ENCODE peak calls at places on chromosomes 6 and 20, in nine cellular contexts. F, T, X, I, Q, L, V, C and O are unnamed samples.

GRCh38 chr20:46964299-46965123 is 69.9 kb downstream of the EYA2 start:
- DNase-seq in F (no peak), T (no peak), X (no peak), I (no peak), Q (peak; percentile 57), L (no peak), V (peak; percentile 54), C (no peak), O (no peak)

GRCh38 chr6:39426057-39426592 is 103.6 kb upstream of the KCNK16 start:
- DNase-seq in F (peak; percentile 95), T (no peak), X (no peak), I (no peak), Q (peak; percentile 19), L (no peak), V (no peak), C (peak; percentile 74), O (no peak)

GRCh38 chr20:59398552-59399265 is 98.3 kb downstream of the EDN3 start:
- DNase-seq in F (no peak), T (no peak), X (no peak), I (no peak), Q (no peak), L (no peak), V (no peak), C (no peak), O (no peak)

GRCh38 chr6:130882370-130882769 is 55.2 kb downstream of the SMLR1 start:
- DNase-seq in F (no peak), T (no peak), X (no peak), I (no peak), Q (no peak), L (no peak), V (no peak), C (no peak), O (no peak)

GRCh38 chr20:49979030-49979832 is 3.5 kb upstream of the SNAI1 start:
- DNase-seq in F (peak; percentile 33), T (no peak), X (peak; percentile 48), I (no peak), Q (no peak), L (no peak), V (peak; percentile 59), C (no peak), O (peak; percentile 48)

GRCh38 chr6:121694389-121695185 is 259.1 kb downstream of the GJA1 start:
- DNase-seq in F (peak; percentile 55), T (no peak), X (no peak), I (no peak), Q (no peak), L (no peak), V (no peak), C (peak; percentile 63), O (no peak)

GRCh38 chr6:161301338-161301737 is 27.5 kb upstream of the AGPAT4 start:
- DNase-seq in F (peak; percentile 87), T (no peak), X (peak; percentile 47), I (peak; percentile 16), Q (no peak), L (no peak), V (no peak), C (peak; percentile 47), O (no peak)

GRCh38 chr6:80143312-80143960 is 37.0 kb downstream of the BCKDHB start:
- DNase-seq in F (peak; percentile 95), T (peak; percentile 65), X (peak; percentile 49), I (peak; percentile 62), Q (peak; percentile 30), L (no peak), V (peak; percentile 78), C (peak; percentile 87), O (peak; percentile 21)

GRCh38 chr6:166957087-166957804 is 896 bp upstream of the RNASET2 start:
- DNase-seq in F (no peak), T (no peak), X (peak; percentile 70), I (peak; percentile 39), Q (peak; percentile 35), L (peak; percentile 87), V (peak; percentile 61), C (no peak), O (peak; percentile 64)

GRCh38 chr6:152846825-152847224 is 96.2 kb downstream of the VIP start:
- DNase-seq in F (no peak), T (no peak), X (no peak), I (no peak), Q (no peak), L (no peak), V (no peak), C (no peak), O (no peak)

GRCh38 chr6:80872194-80872950 is 765.9 kb downstream of the BCKDHB start:
- DNase-seq in F (peak; percentile 1), T (no peak), X (no peak), I (no peak), Q (no peak), L (no peak), V (no peak), C (peak; percentile 1), O (peak; percentile 88)

GRCh38 chr6:16747232-16748027 is 13.8 kb downstream of the ATXN1 start:
- DNase-seq in F (peak; percentile 69), T (no peak), X (no peak), I (no peak), Q (no peak), L (no peak), V (no peak), C (no peak), O (no peak)

GRCh38 chr6:101195581-101195980 is 197.9 kb upstream of the GRIK2 start:
- DNase-seq in F (peak; percentile 68), T (no peak), X (no peak), I (no peak), Q (no peak), L (no peak), V (no peak), C (peak; percentile 32), O (no peak)

GRCh38 chr20:21067255-21067654 is 38.9 kb downstream of the LINC00237 start:
- DNase-seq in F (no peak), T (no peak), X (no peak), I (no peak), Q (no peak), L (no peak), V (no peak), C (no peak), O (no peak)

GRCh38 chr6:21987501-21987957 is 309.3 kb downstream of the PRL start:
- DNase-seq in F (peak; percentile 97), T (peak; percentile 86), X (peak; percentile 82), I (peak; percentile 88), Q (peak; percentile 34), L (peak; percentile 60), V (peak; percentile 44), C (peak; percentile 97), O (peak; percentile 46)

DNA sequence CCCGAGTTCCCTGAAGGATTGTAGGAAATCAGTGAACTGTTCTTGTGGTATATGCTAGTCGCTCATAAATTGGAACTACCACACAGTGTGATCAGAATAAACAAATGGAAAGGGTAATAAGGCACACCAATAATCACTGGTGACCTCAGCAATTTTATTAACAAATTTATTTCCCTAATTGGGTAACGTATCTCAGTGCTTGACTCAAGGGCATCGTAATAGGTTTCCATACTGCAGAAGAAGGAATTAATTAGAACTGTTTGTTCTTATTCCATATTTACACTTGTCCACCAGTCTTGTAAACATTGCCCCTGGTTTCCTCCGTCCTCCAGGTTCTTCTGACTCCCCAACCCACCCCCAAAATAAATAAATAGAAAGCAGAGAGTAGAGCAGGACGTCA is 10.0 kb upstream of the UQCC2 start:
- DNase-seq in F (no peak), T (no peak), X (no peak), I (no peak), Q (no peak), L (no peak), V (no peak), C (no peak), O (no peak)
- H3K4me3 ChIP-seq in F (no peak overlapping the region), T (no peak overlapping the region), X (no peak overlapping the region), I (no peak overlapping the region), Q (no peak overlapping the region), L (no peak overlapping the region), V (no peak overlapping the region), C (no peak overlapping the region), O (no peak overlapping the region)

GRCh38 chr6:49366539-49366938 is 96.5 kb downstream of the MMUT start:
- DNase-seq in F (no peak), T (no peak), X (no peak), I (no peak), Q (no peak), L (no peak), V (no peak), C (no peak), O (no peak)

DNA sequence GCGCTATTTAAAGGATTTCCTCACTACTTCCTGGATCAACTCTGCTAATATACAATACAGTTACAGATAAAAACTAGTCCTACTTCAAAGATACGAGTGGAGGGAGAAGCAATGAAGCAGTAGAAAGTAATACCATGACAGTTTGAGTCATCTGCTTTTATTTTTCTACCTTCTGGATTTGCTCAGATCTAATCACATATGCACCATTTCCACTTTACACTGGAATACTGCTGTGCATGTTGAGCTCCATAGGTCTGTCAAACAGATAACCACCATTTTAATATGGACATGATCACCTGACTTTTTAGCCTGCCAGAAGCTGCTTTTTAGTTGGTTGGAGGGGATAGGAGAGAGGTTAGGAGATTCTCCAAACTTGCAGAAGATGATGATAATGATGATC is 92.5 kb downstream of the MMUT start:
- DNase-seq in F (no peak), T (no peak), X (no peak), I (no peak), Q (no peak), L (no peak), V (no peak), C (no peak), O (no peak)
- TF ChIP-seq CTCF in F (no peak), T (no peak), X (no peak), I (no peak), Q (no peak), L (no peak), V (no peak), C (no peak), O (no peak)

GRCh38 chr6:111793711-111794111 is 79.5 kb downstream of the FYN start:
- DNase-seq in F (no peak), T (no peak), X (no peak), I (no peak), Q (no peak), L (peak; percentile 72), V (peak; percentile 34), C (no peak), O (no peak)

GRCh38 chr6:111789593-111789992 is 83.7 kb downstream of the FYN start:
- DNase-seq in F (peak; percentile 82), T (no peak), X (no peak), I (peak; percentile 46), Q (no peak), L (no peak), V (no peak), C (no peak), O (no peak)

GRCh38 chr6:111792914-111793700 is 80.1 kb downstream of the FYN start:
- DNase-seq in F (no peak), T (no peak), X (no peak), I (no peak), Q (no peak), L (no peak), V (no peak), C (no peak), O (no peak)

GRCh38 chr6:111792241-111792640 is 81.0 kb downstream of the FYN start:
- DNase-seq in F (no peak), T (no peak), X (no peak), I (no peak), Q (no peak), L (no peak), V (no peak), C (no peak), O (no peak)

GRCh38 chr6:111791415-111791814 is 81.8 kb downstream of the FYN start:
- DNase-seq in F (peak; percentile 45), T (no peak), X (no peak), I (no peak), Q (no peak), L (no peak), V (no peak), C (no peak), O (no peak)
- H3K4me3 ChIP-seq in F (no peak overlapping the region), T (no peak overlapping the region), X (no peak overlapping the region), I (no peak overlapping the region), Q (no peak overlapping the region), L (no peak overlapping the region), V (no peak overlapping the region), C (no peak overlapping the region), O (no peak overlapping the region)

GRCh38 chr6:53888931-53889330 is 94.1 kb downstream of the LRRC1 start:
- DNase-seq in F (no peak), T (no peak), X (no peak), I (no peak), Q (no peak), L (no peak), V (no peak), C (no peak), O (no peak)
- TF ChIP-seq CTCF in F (no peak), T (no peak), X (no peak), I (no peak), Q (no peak), L (no peak), V (no peak), C (no peak), O (no peak)